ENCODE peak calls at places on chromosomes 2 and 18, in six cellular contexts. L, K, Y, Z, X and P are unnamed samples.

GRCh38 chr2:224584111-224584764 is 925 bp downstream of the CUL3 start:
- DNase-seq in Y (peak; percentile 64), X (no peak), Z (peak; percentile 6), K (peak; percentile 49), L (no peak), P (peak; percentile 52)

GRCh38 chr2:120231564-120231973 is 8.4 kb upstream of the TMEM185B start:
- DNase-seq in Z (no peak), K (no peak), Y (no peak), L (no peak), X (no peak), P (peak; percentile 21)

GRCh38 chr18:57218281-57218680 is 71.4 kb downstream of the BOD1L2 start:
- DNase-seq in Y (no peak), Z (no peak), L (no peak), K (no peak), X (no peak), P (no peak)

GRCh38 chr2:192196451-192197194 is 1.9 kb upstream of the TMEFF2 start:
- DNase-seq in K (no peak), Y (peak; percentile 10), X (no peak), L (peak; percentile 29), Z (no peak), P (no peak)

GRCh38 chr2:108988796-108989713 is at the start of gene EDAR:
- DNase-seq in L (no peak), Z (peak; percentile 66), K (peak; percentile 24), Y (peak; percentile 49), X (no peak), P (peak; percentile 62)

GRCh38 chr2:148914463-148914862 is 39.4 kb downstream of the KIF5C start:
- DNase-seq in Y (no peak), Z (no peak), X (no peak), L (peak; percentile 18), K (no peak), P (no peak)

GRCh38 chr2:159153463-159153862 is 133.0 kb downstream of the WDSUB1 start:
- DNase-seq in Y (no peak), Z (no peak), L (no peak), X (no peak), K (no peak), P (peak; percentile 49)

GRCh38 chr18:63057707-63058106 is 261.9 kb downstream of the BCL2 start:
- DNase-seq in K (no peak), X (no peak), Z (no peak), Y (no peak), L (no peak), P (no peak)

GRCh38 chr18:24534737-24535136 is 74.3 kb downstream of the HRH4 start:
- DNase-seq in L (no peak), K (no peak), X (no peak), Z (no peak), Y (no peak), P (no peak)

GRCh38 chr2:217398860-217399259 is 539.0 kb upstream of the TNP1 start:
- DNase-seq in L (no peak), Z (no peak), Y (no peak), X (no peak), K (no peak), P (no peak)

GRCh38 chr2:128390991-128391630 is 72.4 kb upstream of the HS6ST1 start:
- DNase-seq in L (no peak), X (no peak), Y (no peak), Z (no peak), K (no peak), P (no peak)

GRCh38 chr2:25042321-25043240 is 705 bp downstream of the EFR3B start:
- DNase-seq in Y (peak; percentile 46), L (peak; percentile 9), Z (peak; percentile 8), K (peak; percentile 45), X (no peak), P (peak; percentile 47)

GRCh38 chr2:33215299-33215698 is 261.1 kb upstream of the RASGRP3 start:
- DNase-seq in X (peak; percentile 96), K (peak; percentile 83), L (peak; percentile 93), Z (no peak), Y (peak; percentile 77), P (no peak)

GRCh38 chr18:39184176-39184575 is 1618.6 kb upstream of the CELF4 start:
- DNase-seq in X (no peak), Z (no peak), K (no peak), L (no peak), Y (no peak), P (no peak)

GRCh38 chr18:12819330-12819729 is 64.7 kb downstream of the PTPN2 start:
- DNase-seq in X (no peak), Z (no peak), L (no peak), Y (no peak), K (no peak), P (no peak)

GRCh38 chr2:201118957-201119848 is 3.2 kb downstream of the CFLAR start:
- DNase-seq in Y (peak; percentile 72), X (no peak), L (peak; percentile 61), Z (no peak), K (peak; percentile 62), P (no peak)

GRCh38 chr2:75464348-75464946 is 96.3 kb downstream of the EVA1A start:
- DNase-seq in Y (peak; percentile 55), K (peak; percentile 20), L (peak; percentile 31), X (no peak), Z (no peak), P (peak; percentile 5)

GRCh38 chr2:53670351-53670750 is 97.3 kb upstream of the CHAC2 start:
- DNase-seq in L (peak; percentile 8), Y (no peak), K (no peak), Z (no peak), X (no peak), P (no peak)

GRCh38 chr18:27839141-27839540 is 337.8 kb downstream of the CDH2 start:
- DNase-seq in Z (no peak), X (peak; percentile 73), K (peak; percentile 95), Y (peak; percentile 96), L (peak; percentile 90), P (no peak)

GRCh38 chr2:85843543-85843942 is 45.2 kb downstream of the ST3GAL5 start:
- DNase-seq in Z (no peak), X (no peak), L (no peak), Y (peak; percentile 35), K (no peak), P (no peak)